ENCODE peak calls at places on chromosomes 4 and X, in seven cellular contexts. S, J, W, L, U, Z and D are unnamed samples.

GRCh38 chr4:181874582-181874981 is 368.6 kb upstream of the TENM3 start:
- DNase-seq in Z (no peak), L (no peak), W (no peak), S (no peak), J (no peak), U (no peak), D (no peak)

GRCh38 chr4:171813195-171813955 is at the start of gene GALNTL6:
- DNase-seq in Z (no peak), U (peak; percentile 14), J (peak; percentile 7), W (peak; percentile 48), L (peak; percentile 4), S (no peak), D (no peak)

GRCh38 chrX:34371740-34372139 is 239.6 kb upstream of the FAM47A start:
- DNase-seq in S (no peak), J (no peak), W (no peak), U (no peak), Z (no peak), L (no peak), D (no peak)

GRCh38 chr4:150493846-150494245 is 88.1 kb upstream of the MAB21L2 start:
- DNase-seq in W (no peak), S (no peak), J (peak; percentile 3), Z (no peak), L (peak; percentile 65), U (no peak), D (no peak)

GRCh38 chr4:68180858-68181531 is 51.3 kb upstream of the TMPRSS11F start:
- DNase-seq in J (no peak), Z (no peak), W (no peak), S (no peak), U (no peak), L (peak; percentile 25), D (no peak)

GRCh38 chrX:9662148-9662547 is 103.5 kb downstream of the GPR143 start:
- DNase-seq in W (no peak), Z (no peak), S (no peak), L (peak; percentile 30), U (no peak), J (peak; percentile 43), D (no peak)

GRCh38 chr4:101208171-101208570 is 139.2 kb downstream of the PPP3CA start:
- DNase-seq in L (no peak), W (no peak), U (no peak), J (no peak), S (no peak), Z (no peak), D (no peak)

GRCh38 chr4:181213562-181213961 is 1029.6 kb upstream of the TENM3 start:
- DNase-seq in S (no peak), U (no peak), W (no peak), Z (no peak), L (no peak), J (no peak), D (no peak)

GRCh38 chrX:75155454-75155829 is 641 bp downstream of the ABCB7 start:
- DNase-seq in L (no peak), J (no peak), S (peak; percentile 4), W (no peak), Z (no peak), U (no peak), D (no peak)

GRCh38 chr4:52421811-52422213 is 237.3 kb downstream of the USP46 start:
- DNase-seq in U (no peak), S (no peak), Z (no peak), L (no peak), W (no peak), J (peak; percentile 24), D (no peak)

GRCh38 chrX:132786217-132786616 is 172.2 kb downstream of the HS6ST2 start:
- DNase-seq in J (no peak), Z (no peak), S (no peak), W (no peak), U (no peak), L (peak; percentile 3), D (no peak)

GRCh38 chr4:86181585-86181984 is 178.3 kb downstream of the MAPK10 start:
- DNase-seq in Z (no peak), L (peak; percentile 61), S (no peak), W (no peak), U (no peak), J (peak; percentile 43), D (no peak)

GRCh38 chr4:10157478-10158354 is 41.1 kb upstream of the WDR1 start:
- DNase-seq in L (peak; percentile 93), J (peak; percentile 90), W (peak; percentile 55), U (peak; percentile 45), Z (peak; percentile 62), S (peak; percentile 60), D (peak; percentile 64)

GRCh38 chrX:43741843-43742573 is 85.9 kb downstream of the MAOA start:
- DNase-seq in J (peak; percentile 12), Z (no peak), S (no peak), L (peak; percentile 76), U (no peak), W (no peak), D (no peak)

GRCh38 chrX:78024349-78025108 is 55.1 kb upstream of the PGAM4 start:
- DNase-seq in Z (peak; percentile 71), W (peak; percentile 16), L (peak; percentile 19), S (no peak), U (no peak), J (peak; percentile 2), D (peak; percentile 13)